ENCODE peak calls at places on chromosomes 12 and 14, in seven cellular contexts. C, J, Y, N, L, E and X are unnamed samples.

GRCh38 chr14:33352821-33353220 is 414.1 kb downstream of the NPAS3 start:
- DNase-seq in C (no peak), J (no peak), Y (no peak), N (no peak), L (no peak), E (no peak), X (no peak)

GRCh38 chr12:110743571-110744093 is 941 bp upstream of the PPP1CC start:
- DNase-seq in C (no peak), J (peak; percentile 68), Y (no peak), N (no peak), L (peak; percentile 74), E (no peak), X (peak; percentile 33)

GRCh38 chr12:108332791-108333382 is 6.2 kb downstream of the CMKLR1 start:
- DNase-seq in C (no peak), J (peak; percentile 82), Y (peak; percentile 20), N (no peak), L (peak; percentile 92), E (no peak), X (no peak)

GRCh38 chr12:43988838-43989560 is 153.1 kb downstream of the TMEM117 start:
- DNase-seq in C (peak; percentile 55), J (no peak), Y (no peak), N (no peak), L (no peak), E (no peak), X (no peak)

GRCh38 chr12:11656550-11656949 is 7.1 kb downstream of the ETV6 start:
- DNase-seq in C (no peak), J (no peak), Y (no peak), N (no peak), L (no peak), E (no peak), X (no peak)

GRCh38 chr12:95016120-95016519 is 12.6 kb upstream of the NDUFA12 start:
- DNase-seq in C (no peak), J (no peak), Y (no peak), N (no peak), L (no peak), E (no peak), X (no peak)

GRCh38 chr14:26394114-26394855 is 203.5 kb downstream of the NOVA1 start:
- DNase-seq in C (peak; percentile 12), J (no peak), Y (peak; percentile 19), N (peak; percentile 8), L (no peak), E (no peak), X (no peak)

GRCh38 chr14:51539571-51540037 is 112.1 kb upstream of the FRMD6 start:
- DNase-seq in C (peak; percentile 92), J (no peak), Y (no peak), N (peak; percentile 29), L (no peak), E (peak; percentile 23), X (no peak)

GRCh38 chr14:38197761-38198345 is 9.9 kb upstream of the SSTR1 start:
- DNase-seq in C (peak; percentile 65), J (no peak), Y (no peak), N (no peak), L (no peak), E (no peak), X (no peak)

GRCh38 chr12:101924647-101925046 is 47.3 kb downstream of the DRAM1 start:
- DNase-seq in C (peak; percentile 46), J (no peak), Y (no peak), N (peak; percentile 28), L (peak; percentile 29), E (peak; percentile 15), X (no peak)

GRCh38 chr14:31927348-31927826 is 149.7 kb upstream of the ARHGAP5 start:
- DNase-seq in C (peak; percentile 97), J (no peak), Y (no peak), N (peak; percentile 67), L (no peak), E (peak; percentile 44), X (no peak)

GRCh38 chr12:47776471-47777143 is 3.6 kb downstream of the SLC48A1 start:
- DNase-seq in C (peak; percentile 47), J (no peak), Y (no peak), N (no peak), L (peak; percentile 77), E (no peak), X (no peak)

GRCh38 chr14:104142136-104143041 is 4.0 kb downstream of the KIF26A start:
- DNase-seq in C (no peak), J (peak; percentile 44), Y (peak; percentile 10), N (no peak), L (no peak), E (no peak), X (no peak)

GRCh38 chr14:104109121-104109541 is 23.6 kb downstream of the ASPG start:
- DNase-seq in C (no peak), J (no peak), Y (no peak), N (no peak), L (no peak), E (no peak), X (peak; percentile 46)

GRCh38 chr14:93804654-93805053 is 16.4 kb upstream of the PRIMA1 start:
- DNase-seq in C (no peak), J (no peak), Y (no peak), N (no peak), L (no peak), E (no peak), X (no peak)

DNA sequence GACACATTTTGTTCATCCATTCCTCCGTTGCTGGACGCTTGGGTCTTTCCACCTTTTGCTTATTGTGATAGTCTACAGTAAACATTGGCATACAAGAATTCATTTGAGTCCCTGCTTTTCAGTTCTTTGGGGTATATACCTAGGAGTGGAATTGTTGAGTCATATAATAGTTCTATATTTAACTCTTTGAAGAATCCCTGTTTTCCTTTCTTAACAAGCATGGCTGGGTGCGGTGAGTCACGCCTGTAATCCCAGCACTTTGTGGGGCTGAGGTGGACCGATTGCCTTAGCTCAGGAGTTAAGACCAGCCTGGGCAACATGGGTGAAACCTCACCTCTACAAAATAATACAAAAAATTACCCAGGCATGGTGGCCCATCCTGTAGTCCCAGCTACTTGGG is 75.4 kb downstream of the CCDC92 start:
- DNase-seq in C (peak; percentile 72), J (no peak), Y (no peak), N (no peak), L (no peak), E (no peak), X (no peak)
- TF ChIP-seq POLR2A in C (no peak), J (no peak), Y (no peak), N (no peak), L (no peak), E (no peak), X (no peak)

GRCh38 chr14:80713076-80713850 is 228.3 kb downstream of the CEP128 start:
- DNase-seq in C (no peak), J (no peak), Y (no peak), N (no peak), L (no peak), E (no peak), X (no peak)
- TF ChIP-seq POLR2A in C (no peak), J (no peak), Y (no peak), N (no peak), L (no peak), E (no peak), X (no peak)

DNA sequence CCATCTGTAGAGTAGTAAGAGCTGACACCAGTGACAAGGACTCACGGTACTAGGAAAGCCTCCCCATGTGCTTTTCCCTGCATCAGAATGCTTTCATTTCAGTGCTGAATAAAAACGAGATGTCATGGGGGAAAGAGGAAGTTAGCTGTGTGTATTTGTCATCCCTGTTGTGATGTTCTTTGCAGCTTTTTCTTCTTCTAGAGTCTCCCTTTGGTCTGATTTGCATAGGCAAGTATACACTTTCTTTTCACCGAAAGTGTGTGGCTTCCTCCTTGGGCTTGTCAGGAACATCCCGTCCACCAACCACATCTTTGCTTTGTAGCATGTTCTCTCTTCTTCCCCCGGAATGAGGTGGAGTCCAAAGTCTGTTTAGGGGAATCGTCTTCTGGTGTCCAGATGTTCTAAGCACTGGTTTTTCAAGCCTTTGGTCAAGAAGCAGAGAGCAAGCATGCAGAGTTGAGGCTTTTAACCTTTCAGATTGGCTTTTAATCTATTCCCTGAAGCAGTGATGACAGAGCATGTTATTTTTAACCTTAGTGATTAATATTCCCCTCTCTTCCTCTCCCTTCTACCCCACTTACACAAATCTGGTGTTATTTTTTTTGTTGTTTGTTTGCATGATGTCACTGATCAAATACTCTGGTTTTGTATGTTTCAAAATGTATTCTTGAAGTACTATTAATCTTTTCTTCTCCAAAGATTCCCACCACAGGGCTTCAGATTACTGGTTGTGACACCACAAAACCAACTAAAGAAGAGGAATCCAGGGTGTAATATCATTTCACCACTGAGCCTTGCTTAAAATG is 163.4 kb downstream of the SAMD4A start:
- DNase-seq in C (peak; percentile 78), J (no peak), Y (no peak), N (no peak), L (peak; percentile 18), E (no peak), X (no peak)
- TF ChIP-seq POLR2A in C (no peak), J (no peak), Y (no peak), N (no peak), L (no peak), E (no peak), X (no peak)

GRCh38 chr12:124392271-124392990 is 97.5 kb downstream of the RFLNA start:
- DNase-seq in C (peak; percentile 45), J (peak; percentile 80), Y (no peak), N (peak; percentile 90), L (peak; percentile 96), E (peak; percentile 89), X (no peak)

GRCh38 chr12:124389537-124390441 is 94.9 kb downstream of the RFLNA start:
- DNase-seq in C (no peak), J (no peak), Y (no peak), N (no peak), L (no peak), E (no peak), X (no peak)

GRCh38 chr12:124391340-124392261 is 96.7 kb downstream of the RFLNA start:
- DNase-seq in C (peak; percentile 51), J (peak; percentile 87), Y (no peak), N (no peak), L (peak; percentile 96), E (no peak), X (peak; percentile 90)

GRCh38 chr12:124388679-124389536 is 94.0 kb downstream of the RFLNA start:
- DNase-seq in C (peak; percentile 85), J (peak; percentile 97), Y (peak; percentile 93), N (peak; percentile 74), L (no peak), E (peak; percentile 68), X (peak; percentile 91)

DNA sequence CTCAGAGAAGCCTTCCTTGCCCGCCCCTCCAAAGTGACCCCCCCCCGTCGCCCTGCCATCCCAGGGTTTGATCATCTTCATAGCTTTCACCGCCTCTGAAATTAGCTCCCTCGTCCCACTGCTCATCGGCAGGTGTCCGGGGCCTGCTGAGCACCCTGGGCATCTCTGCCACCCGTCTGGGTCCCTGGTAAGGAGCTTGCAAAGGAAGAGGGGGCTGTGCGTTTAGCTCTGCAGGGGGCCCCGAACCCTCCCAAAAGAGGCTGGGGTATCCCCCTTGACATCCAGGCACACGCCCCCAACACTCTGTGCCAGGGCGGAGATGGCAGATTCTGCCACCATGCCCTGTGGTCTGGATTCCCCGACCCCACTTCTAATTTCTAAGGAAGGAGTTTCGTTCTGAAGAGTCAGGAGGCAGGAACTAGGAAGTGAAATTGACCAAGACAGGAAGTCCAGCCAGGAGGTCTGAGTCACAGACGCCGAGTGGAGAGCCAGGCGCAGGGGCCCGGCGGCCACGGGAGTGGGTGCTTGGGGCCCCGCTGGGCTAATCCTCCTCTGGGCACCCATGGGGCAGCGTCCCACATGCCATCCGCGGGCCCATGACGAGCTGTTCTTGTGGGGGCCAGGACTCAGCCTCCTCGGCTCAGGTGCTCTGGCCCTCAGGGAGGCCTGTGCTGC is 95.7 kb downstream of the RFLNA start:
- DNase-seq in C (peak; percentile 82), J (peak; percentile 84), Y (no peak), N (peak; percentile 77), L (peak; percentile 90), E (peak; percentile 77), X (peak; percentile 76)
- TF ChIP-seq POLR2A in C (no peak), J (no peak), Y (no peak), N (no peak), L (no peak), E (no peak), X (no peak)

GRCh38 chr14:103099081-103099732 is 4.7 kb downstream of the EXOC3L4 start:
- DNase-seq in C (no peak), J (no peak), Y (no peak), N (no peak), L (peak; percentile 53), E (no peak), X (no peak)
- TF ChIP-seq POLR2A in C (no peak), J (no peak), Y (no peak), N (no peak), L (no peak), E (no peak), X (no peak)